ENCODE peak calls at places on chromosome X, in five cellular contexts. I is NCI-H146; Q is dorsolateral prefrontal cortex; Y is substantia nigra; H is stimulated activated CD8-positive, alpha-beta memory T cell treated with anti-CD3 and anti-CD28 coated beads, Interleukin-4, amount 100 ng/mL, for 48 hours. P is an unnamed sample.

GRCh38 chrX:49106930-49107329 is 16.6 kb downstream of the GPKOW start:
- DNase-seq in I (no peak), H (no peak), Q (peak), Y (peak), P (no peak)

GRCh38 chrX:69045616-69046345 is 119.5 kb downstream of the PJA1 start:
- DNase-seq in Q (no peak), I (no peak), Y (no peak), H (no peak), P (no peak)

GRCh38 chrX:13990126-13990525 is 39.6 kb downstream of the GEMIN8 start:
- DNase-seq in Q (peak), H (no peak), I (no peak), Y (no peak), P (no peak)

GRCh38 chrX:44306336-44306735 is 37.1 kb downstream of the EFHC2 start:
- DNase-seq in Y (no peak), H (no peak), I (no peak), Q (no peak), P (no peak)

GRCh38 chrX:153763298-153763932 is 634 bp upstream of the PLXNB3 start:
- DNase-seq in H (no peak), Q (no peak), I (no peak), Y (no peak), P (no peak)

GRCh38 chrX:10974920-10975319 is 136.2 kb upstream of the HCCS start:
- DNase-seq in H (no peak), Q (no peak), Y (no peak), I (no peak), P (no peak)

GRCh38 chrX:84118315-84118714 is 69.7 kb downstream of the RPS6KA6 start:
- DNase-seq in I (no peak), Y (no peak), H (no peak), Q (no peak), P (no peak)

GRCh38 chrX:68461541-68461940 is 28.2 kb upstream of the OPHN1 start:
- DNase-seq in Y (no peak), H (no peak), I (no peak), Q (no peak), P (no peak)

GRCh38 chrX:76228499-76228898 is 55.6 kb downstream of the PBDC1 start:
- DNase-seq in Y (no peak), H (no peak), I (no peak), Q (no peak), P (no peak)

GRCh38 chrX:132071260-132071659 is 48.2 kb downstream of the STK26 start:
- DNase-seq in Y (no peak), I (no peak), Q (no peak), H (no peak), P (no peak)